ENCODE peak calls at places on chromosomes 4 and X, in four cellular contexts. One of them, this sample, is unnamed.

GRCh38 chr4:2436761-2437474 is 18.2 kb downstream of the CFAP99 start:
- DNase-seq in fibroblast of lung: no peak
- DNase-seq in PC-3: no peak
- DNase-seq in GM23338: no peak
- DNase-seq in this sample: no peak

GRCh38 chr4:145161549-145161948 is 18.8 kb downstream of the OTUD4 start:
- DNase-seq in PC-3: no peak
- DNase-seq in GM23338: no peak
- DNase-seq in fibroblast of lung: no peak
- DNase-seq in this sample: no peak

GRCh38 chr4:145619639-145619996 is 433 bp downstream of the MMAA start:
- DNase-seq in GM23338: peak
- DNase-seq in fibroblast of lung: peak
- DNase-seq in PC-3: peak
- DNase-seq in this sample: peak

GRCh38 chrX:10235851-10236250 is 79.1 kb downstream of the CLCN4 start:
- DNase-seq in PC-3: no peak
- DNase-seq in fibroblast of lung: peak
- DNase-seq in GM23338: no peak
- DNase-seq in this sample: peak

GRCh38 chr4:37066149-37066548 is 178.4 kb upstream of the NWD2 start:
- DNase-seq in GM23338: no peak
- DNase-seq in fibroblast of lung: no peak
- DNase-seq in PC-3: peak
- DNase-seq in this sample: no peak

GRCh38 chr4:41215155-41215554 is 813 bp upstream of the APBB2 start:
- DNase-seq in fibroblast of lung: no peak
- DNase-seq in GM23338: no peak
- DNase-seq in PC-3: no peak
- DNase-seq in this sample: no peak

GRCh38 chr4:123640271-123640670 is 243.7 kb downstream of the SPRY1 start:
- DNase-seq in fibroblast of lung: no peak
- DNase-seq in PC-3: peak
- DNase-seq in GM23338: no peak
- DNase-seq in this sample: peak

GRCh38 chr4:55742655-55743191 is 76.9 kb upstream of the EXOC1L start:
- DNase-seq in fibroblast of lung: peak
- DNase-seq in GM23338: no peak
- DNase-seq in PC-3: peak
- DNase-seq in this sample: peak

GRCh38 chrX:14356401-14356800 is 172.9 kb upstream of the GLRA2 start:
- DNase-seq in fibroblast of lung: peak
- DNase-seq in GM23338: no peak
- DNase-seq in PC-3: peak
- DNase-seq in this sample: no peak

GRCh38 chrX:63746278-63746677 is 38.7 kb downstream of the ARHGEF9 start:
- DNase-seq in PC-3: no peak
- DNase-seq in fibroblast of lung: no peak
- DNase-seq in GM23338: no peak
- DNase-seq in this sample: no peak

GRCh38 chr4:171674781-171675180 is 138.4 kb upstream of the GALNTL6 start:
- DNase-seq in PC-3: no peak
- DNase-seq in fibroblast of lung: no peak
- DNase-seq in GM23338: no peak
- DNase-seq in this sample: no peak
- H3K4me3 ChIP-seq in PC-3: no peak
- H3K4me3 ChIP-seq in fibroblast of lung: no peak
- H3K4me3 ChIP-seq in GM23338: no peak
- H3K4me3 ChIP-seq in this sample: no peak

DNA sequence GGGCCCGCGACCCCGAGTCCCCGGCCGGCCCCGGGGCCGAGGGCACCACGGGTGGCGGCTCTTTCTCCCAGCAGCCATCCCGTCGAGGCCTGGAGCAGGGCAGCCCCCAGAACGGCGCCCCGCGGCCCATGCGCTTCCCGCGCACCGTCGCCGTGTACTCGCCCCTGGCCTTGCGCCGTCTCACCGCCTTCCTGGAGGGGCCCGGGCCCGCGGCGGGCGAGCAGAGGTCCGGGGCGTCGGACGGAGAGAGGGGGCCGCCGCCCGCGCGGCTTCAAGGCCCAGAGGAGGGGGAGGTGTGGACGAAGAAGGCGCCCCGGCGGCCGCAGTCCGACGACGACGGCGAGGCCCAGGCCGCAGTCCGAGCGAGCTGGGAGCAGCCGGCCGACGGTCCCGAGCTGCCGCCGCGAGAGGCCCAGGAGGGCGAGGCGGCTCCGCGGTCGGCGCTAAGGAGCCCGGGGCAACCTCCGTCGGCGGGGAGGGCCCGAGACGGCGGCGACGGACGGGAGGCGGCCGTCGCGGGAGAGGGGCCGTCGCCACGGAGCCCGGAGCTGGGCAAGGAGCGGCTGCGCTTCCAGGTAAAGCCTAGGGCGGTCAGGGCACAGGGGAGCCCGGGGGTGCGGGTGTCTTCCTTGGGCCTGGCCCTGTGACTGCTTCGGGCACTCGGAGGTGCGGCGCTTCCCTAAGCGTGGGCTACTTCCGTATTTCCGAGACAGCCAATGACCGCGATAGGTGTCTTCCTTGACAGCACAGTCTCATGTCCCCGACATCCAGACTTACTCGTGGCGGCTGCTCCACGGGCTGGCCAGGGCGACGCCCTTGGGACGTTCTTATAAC is 845 bp downstream of the ZAR1 start:
- DNase-seq in fibroblast of lung: no peak
- DNase-seq in GM23338: peak
- DNase-seq in PC-3: no peak
- DNase-seq in this sample: no peak
- TF ChIP-seq EZH2 in fibroblast of lung: peak
- TF ChIP-seq EZH2 in GM23338: no peak
- TF ChIP-seq EZH2 in PC-3: no peak
- TF ChIP-seq EZH2 in this sample: peak

GRCh38 chrX:49910344-49910743 is 12.1 kb upstream of the CLCN5 start:
- DNase-seq in GM23338: no peak
- DNase-seq in PC-3: no peak
- DNase-seq in fibroblast of lung: no peak
- DNase-seq in this sample: no peak
- H2AFZ ChIP-seq in GM23338: no peak
- H2AFZ ChIP-seq in PC-3: no peak
- H2AFZ ChIP-seq in fibroblast of lung: no peak
- H2AFZ ChIP-seq in this sample: no peak

DNA sequence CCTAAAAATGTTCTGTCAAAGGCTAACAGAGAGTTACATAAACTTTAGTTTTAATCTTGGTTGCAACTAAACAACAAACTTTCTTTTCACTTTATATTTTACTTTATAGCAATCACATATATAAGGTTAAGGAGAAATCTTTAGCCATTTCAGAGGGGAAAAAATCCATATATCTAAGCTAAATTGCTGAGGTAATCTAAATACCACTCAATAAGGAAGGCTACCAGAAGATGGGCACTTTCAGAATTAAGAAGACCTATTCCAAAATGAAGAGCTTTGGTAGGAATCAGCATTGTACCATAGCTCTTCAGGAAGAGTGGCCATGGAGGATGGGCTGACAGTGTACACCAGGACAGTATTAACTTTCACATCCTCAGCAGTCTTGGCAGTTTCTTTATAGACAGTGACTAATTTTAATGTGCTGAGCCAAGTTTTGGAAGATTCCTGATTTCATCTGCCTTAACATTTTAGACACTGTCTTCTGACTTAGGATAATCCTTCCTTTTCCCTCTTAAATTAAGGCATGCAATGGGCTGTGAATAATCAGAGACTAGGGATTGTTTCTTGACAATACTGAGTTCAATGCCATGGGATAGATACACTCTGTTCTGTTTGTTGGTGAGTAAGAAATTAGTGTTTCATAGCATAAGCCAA is 7.1 kb downstream of the FAT4 start:
- DNase-seq in fibroblast of lung: peak
- DNase-seq in GM23338: no peak
- DNase-seq in PC-3: peak
- DNase-seq in this sample: peak
- H3K4me3 ChIP-seq in fibroblast of lung: no peak
- H3K4me3 ChIP-seq in GM23338: no peak
- H3K4me3 ChIP-seq in PC-3: peak
- H3K4me3 ChIP-seq in this sample: no peak

GRCh38 chr4:141133146-141134006 is at the start of gene RNF150:
- DNase-seq in fibroblast of lung: peak
- DNase-seq in GM23338: peak
- DNase-seq in PC-3: peak
- DNase-seq in this sample: peak
- TF ChIP-seq EZH2 in fibroblast of lung: no peak
- TF ChIP-seq EZH2 in GM23338: no peak
- TF ChIP-seq EZH2 in PC-3: no peak
- TF ChIP-seq EZH2 in this sample: no peak

DNA sequence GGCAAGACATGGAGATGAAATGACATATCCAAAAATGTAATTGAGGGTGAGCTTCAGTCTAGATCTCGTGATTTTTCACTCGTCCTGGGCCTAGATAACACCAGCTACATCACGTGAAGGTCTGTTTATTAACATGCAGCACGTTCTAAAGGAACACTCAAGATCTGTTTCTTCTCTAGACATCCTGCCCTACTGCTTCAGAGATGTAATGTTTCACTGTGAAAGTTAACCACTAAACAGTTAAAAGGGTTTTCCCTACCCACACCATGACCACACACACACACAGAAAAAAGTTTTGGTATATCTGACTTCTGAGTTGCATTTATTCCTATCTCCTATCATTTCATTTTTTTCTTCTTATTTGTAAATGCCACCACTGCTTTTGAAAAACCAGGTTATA is 52.3 kb upstream of the SMIM31 start:
- DNase-seq in GM23338: no peak
- DNase-seq in PC-3: no peak
- DNase-seq in fibroblast of lung: no peak
- DNase-seq in this sample: no peak
- H2AFZ ChIP-seq in GM23338: no peak
- H2AFZ ChIP-seq in PC-3: no peak
- H2AFZ ChIP-seq in fibroblast of lung: no peak
- H2AFZ ChIP-seq in this sample: no peak

DNA sequence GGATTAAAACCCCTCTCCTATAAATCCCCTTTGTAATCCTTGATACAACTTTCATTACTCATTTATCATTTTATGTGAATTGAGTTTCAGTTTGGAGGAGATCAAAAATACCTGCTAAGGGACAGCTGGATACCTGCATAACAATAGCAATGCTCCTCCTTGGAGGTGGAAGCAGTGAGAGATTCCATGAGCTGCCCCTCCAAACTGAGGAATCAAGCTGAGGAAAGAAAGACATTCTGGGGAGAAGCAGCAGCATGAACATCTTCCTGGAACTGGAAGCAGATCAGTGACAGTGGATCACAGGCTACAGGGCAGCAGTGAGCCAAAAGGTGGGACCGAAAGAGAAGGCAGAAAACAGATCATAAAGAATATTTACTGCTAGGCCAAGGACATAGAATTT is 199.8 kb upstream of the CNKSR2 start:
- DNase-seq in fibroblast of lung: no peak
- DNase-seq in GM23338: peak
- DNase-seq in PC-3: no peak
- DNase-seq in this sample: no peak
- H3K4me3 ChIP-seq in fibroblast of lung: no peak
- H3K4me3 ChIP-seq in GM23338: no peak
- H3K4me3 ChIP-seq in PC-3: no peak
- H3K4me3 ChIP-seq in this sample: no peak

GRCh38 chr4:105061136-105061696 is 85.5 kb upstream of the TET2 start:
- DNase-seq in PC-3: peak
- DNase-seq in fibroblast of lung: no peak
- DNase-seq in GM23338: peak
- DNase-seq in this sample: peak

GRCh38 chr4:105059337-105059736 is 87.3 kb upstream of the TET2 start:
- DNase-seq in PC-3: peak
- DNase-seq in GM23338: no peak
- DNase-seq in fibroblast of lung: no peak
- DNase-seq in this sample: peak

GRCh38 chr4:105060628-105061027 is 86.0 kb upstream of the TET2 start:
- DNase-seq in fibroblast of lung: no peak
- DNase-seq in PC-3: peak
- DNase-seq in GM23338: no peak
- DNase-seq in this sample: peak

GRCh38 chr4:105058177-105058812 is 88.4 kb upstream of the TET2 start:
- DNase-seq in fibroblast of lung: peak
- DNase-seq in PC-3: peak
- DNase-seq in GM23338: no peak
- DNase-seq in this sample: peak

DNA sequence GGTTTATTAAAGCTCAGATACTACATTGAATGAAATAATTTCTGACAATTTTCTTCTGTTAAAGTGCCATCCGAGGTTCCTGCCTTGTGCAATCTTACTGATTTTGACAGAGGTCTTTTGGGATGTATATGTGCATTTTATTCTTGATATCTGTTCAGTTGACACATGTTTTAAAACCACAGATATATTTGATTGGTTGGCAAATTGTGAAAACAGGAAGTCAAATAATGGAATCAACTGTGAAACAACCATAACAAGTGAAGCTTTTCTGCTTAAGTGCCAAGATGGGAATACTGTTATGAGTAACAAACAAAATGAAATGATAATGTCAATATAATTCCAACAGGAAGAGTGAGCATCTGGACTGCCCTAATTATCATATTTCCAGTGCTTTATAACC is 85.0 kb upstream of the TET2 start:
- DNase-seq in PC-3: peak
- DNase-seq in GM23338: no peak
- DNase-seq in fibroblast of lung: no peak
- DNase-seq in this sample: no peak
- TF ChIP-seq EZH2 in PC-3: no peak
- TF ChIP-seq EZH2 in GM23338: no peak
- TF ChIP-seq EZH2 in fibroblast of lung: no peak
- TF ChIP-seq EZH2 in this sample: no peak

This sample was measured in astrocyte.